ENCODE peak calls at places on chromosomes 6 and 20, in eight cellular contexts. Z is uterus; G is body of pancreas; R is neural crest cell; X is GM13976; W is CD4-positive, alpha-beta T cell; K is mesothelial cell of epicardium; U is A673. L is an unnamed sample.

GRCh38 chr6:168418631-168419250 is 22.2 kb upstream of the SMOC2 start:
- DNase-seq in R (no peak), Z (no peak), K (no peak), W (no peak), X (no peak), U (no peak), G (no peak), L (no peak)

GRCh38 chr6:47098570-47098993 is 56.5 kb upstream of the ADGRF1 start:
- DNase-seq in W (no peak), R (no peak), K (no peak), G (no peak), X (no peak), Z (peak; percentile 84), U (no peak), L (no peak)

GRCh38 chr6:14066782-14067406 is 50.7 kb upstream of the CD83 start:
- DNase-seq in X (peak; percentile 71), Z (peak; percentile 24), U (peak; percentile 84), K (no peak), W (no peak), R (no peak), G (peak; percentile 36), L (no peak)

GRCh38 chr6:160160929-160161646 is 39.5 kb downstream of the SLC22A1 start:
- DNase-seq in U (no peak), G (no peak), X (no peak), W (no peak), R (no peak), K (no peak), Z (no peak), L (no peak)

GRCh38 chr6:34633785-34634184 is 62.8 kb downstream of the ILRUN start:
- DNase-seq in R (no peak), Z (no peak), U (no peak), K (no peak), X (no peak), G (no peak), W (no peak), L (no peak)

GRCh38 chr6:16711551-16712249 is 49.6 kb downstream of the ATXN1 start:
- DNase-seq in U (no peak), Z (no peak), K (no peak), W (peak; percentile 36), R (no peak), X (no peak), G (no peak), L (no peak)

GRCh38 chr20:17786221-17786718 is 86.5 kb downstream of the BANF2 start:
- DNase-seq in X (no peak), G (no peak), W (no peak), K (no peak), Z (no peak), U (no peak), R (no peak), L (peak; percentile 67)

GRCh38 chr20:47989957-47990356 is 204.7 kb upstream of the SULF2 start:
- DNase-seq in U (no peak), Z (no peak), K (no peak), W (no peak), R (no peak), X (no peak), G (no peak), L (no peak)

GRCh38 chr6:111361648-111362047 is 121.4 kb downstream of the REV3L start:
- DNase-seq in X (no peak), U (peak; percentile 67), K (no peak), R (peak; percentile 12), Z (no peak), G (peak; percentile 35), W (no peak), L (no peak)

DNA sequence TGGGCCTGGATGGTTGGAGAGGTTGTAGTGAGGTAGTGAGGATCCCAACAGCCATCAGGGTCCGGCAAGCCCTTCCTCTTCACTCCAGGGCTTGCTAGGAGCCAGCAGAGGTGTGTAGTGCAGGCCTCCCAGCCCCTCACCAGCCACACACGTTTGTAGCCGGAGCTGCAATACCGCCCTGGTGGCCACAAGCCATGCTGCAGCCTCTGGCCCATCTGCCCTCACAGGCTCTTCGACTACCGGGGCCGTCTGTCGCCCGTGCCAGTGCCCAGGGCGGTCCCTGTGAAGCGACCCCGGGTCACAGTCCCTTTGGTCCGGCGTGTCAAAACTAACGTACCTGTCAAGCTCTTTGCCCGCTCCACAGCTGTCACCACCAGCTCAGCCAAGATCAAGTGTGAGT is 36.4 kb downstream of the EIF2S2 start:
- DNase-seq in U (no peak), K (no peak), W (no peak), Z (no peak), R (no peak), X (no peak), G (no peak), L (no peak)
- TF ChIP-seq CTCF in U (no peak), K (peak; percentile 52), W (no peak), Z (no peak), R (peak; percentile 47), X (no peak), G (no peak), L (no peak)

GRCh38 chr6:20563377-20563776 is 29.1 kb downstream of the CDKAL1 start:
- DNase-seq in W (no peak), K (no peak), G (no peak), Z (no peak), X (no peak), U (no peak), R (no peak), L (no peak)

GRCh38 chr6:20554817-20555216 is 20.6 kb downstream of the CDKAL1 start:
- DNase-seq in Z (no peak), W (no peak), R (no peak), U (no peak), K (no peak), G (no peak), X (no peak), L (no peak)

GRCh38 chr6:20564269-20564668 is 30.0 kb downstream of the CDKAL1 start:
- DNase-seq in Z (no peak), K (no peak), G (no peak), R (no peak), W (no peak), U (peak; percentile 63), X (peak; percentile 36), L (no peak)

GRCh38 chr6:20564777-20565176 is 30.5 kb downstream of the CDKAL1 start:
- DNase-seq in R (no peak), G (no peak), Z (no peak), K (no peak), W (no peak), U (peak; percentile 57), X (peak; percentile 32), L (no peak)

GRCh38 chr6:20559924-20560551 is 25.8 kb downstream of the CDKAL1 start:
- DNase-seq in K (no peak), R (no peak), U (peak; percentile 24), G (no peak), Z (no peak), X (no peak), W (no peak), L (no peak)
- TF ChIP-seq CTCF in K (no peak), R (no peak), U (peak; percentile 41), G (peak; percentile 23), Z (no peak), X (no peak), W (no peak), L (no peak)

GRCh38 chr6:156389296-156389695 is 387.9 kb upstream of the ARID1B start:
- DNase-seq in X (no peak), K (no peak), U (no peak), R (no peak), G (no peak), W (no peak), Z (no peak), L (no peak)

GRCh38 chr6:156391977-156392376 is 385.2 kb upstream of the ARID1B start:
- DNase-seq in R (no peak), K (no peak), W (no peak), G (no peak), Z (no peak), U (no peak), X (no peak), L (no peak)

GRCh38 chr6:156387472-156387871 is 389.7 kb upstream of the ARID1B start:
- DNase-seq in G (no peak), X (no peak), U (no peak), W (no peak), R (no peak), K (no peak), Z (no peak), L (no peak)

GRCh38 chr6:156391379-156391777 is 385.8 kb upstream of the ARID1B start:
- DNase-seq in X (no peak), W (no peak), R (no peak), U (no peak), Z (no peak), K (no peak), G (no peak), L (no peak)

GRCh38 chr6:156390621-156391378 is 386.4 kb upstream of the ARID1B start:
- DNase-seq in R (no peak), Z (no peak), U (no peak), X (no peak), G (no peak), K (no peak), W (no peak), L (no peak)
- TF ChIP-seq CTCF in R (no peak), Z (no peak), U (no peak), X (no peak), G (no peak), K (no peak), W (no peak), L (no peak)

DNA sequence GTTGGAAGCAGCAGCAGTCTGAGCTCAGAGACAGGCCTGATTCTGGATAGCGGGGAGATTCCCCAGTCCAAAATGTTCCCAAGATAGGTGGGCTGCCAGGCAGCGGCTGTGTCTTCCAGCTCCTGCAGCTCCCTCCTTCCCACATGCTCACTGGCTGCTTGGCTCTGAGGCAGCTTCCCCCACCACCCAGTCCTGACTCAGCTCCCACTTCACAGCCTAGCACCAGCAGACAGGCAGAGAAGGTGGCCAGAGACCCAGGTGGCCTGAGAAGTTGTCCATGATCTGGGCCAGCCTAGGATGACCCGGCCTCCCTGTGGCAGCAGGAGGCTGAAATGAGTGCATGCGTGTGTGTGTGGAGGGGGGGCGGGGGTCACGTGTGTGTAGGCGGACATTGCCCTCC is 94.9 kb downstream of the MDGA1 start:
- DNase-seq in R (no peak), Z (no peak), W (no peak), X (no peak), K (no peak), G (no peak), U (no peak), L (no peak)
- TF ChIP-seq CTCF in R (no peak), Z (no peak), W (no peak), X (no peak), K (no peak), G (no peak), U (no peak), L (no peak)

GRCh38 chr6:113690957-113691656 is 166.0 kb upstream of the MARCKS start:
- DNase-seq in K (no peak), X (no peak), G (no peak), W (no peak), U (no peak), R (no peak), Z (no peak), L (no peak)
- TF ChIP-seq CTCF in K (no peak), X (no peak), G (no peak), W (no peak), U (no peak), R (no peak), Z (no peak), L (no peak)